ENCODE peak calls at places on chromosome 5, in eight cellular contexts. I, V, Y, J, X, F, E and Q are unnamed samples.

GRCh38 chr5:43038523-43038989 is 1.6 kb downstream of the ANXA2R start:
- DNase-seq in I (no peak), V (no peak), Y (no peak), J (no peak), X (peak), F (no peak), E (no peak), Q (no peak)

GRCh38 chr5:132479073-132479811 is 11.3 kb downstream of the IRF1 start:
- DNase-seq in I (no peak), V (no peak), Y (no peak), J (no peak), X (no peak), F (no peak), E (no peak), Q (no peak)

GRCh38 chr5:84379749-84380148 is 4.9 kb downstream of the EDIL3 start:
- DNase-seq in I (peak), V (no peak), Y (no peak), J (no peak), X (no peak), F (no peak), E (no peak), Q (peak)

GRCh38 chr5:14444988-14445387 is 136.6 kb upstream of the OTULINL start:
- DNase-seq in I (peak), V (peak), Y (no peak), J (no peak), X (no peak), F (no peak), E (no peak), Q (peak)

GRCh38 chr5:116502616-116503015 is 72.0 kb downstream of the SEMA6A start:
- DNase-seq in I (peak), V (no peak), Y (peak), J (no peak), X (no peak), F (no peak), E (no peak), Q (peak)

GRCh38 chr5:126531543-126532120 is 63.4 kb downstream of the ALDH7A1 start:
- DNase-seq in I (peak), V (no peak), Y (no peak), J (no peak), X (no peak), F (no peak), E (no peak), Q (peak)

GRCh38 chr5:173745123-173745522 is 128.7 kb upstream of the BOD1 start:
- DNase-seq in I (no peak), V (no peak), Y (no peak), J (no peak), X (peak), F (no peak), E (no peak), Q (no peak)

GRCh38 chr5:134247411-134247810 is 21.5 kb upstream of the PPP2CA start:
- DNase-seq in I (peak), V (no peak), Y (no peak), J (no peak), X (no peak), F (peak), E (no peak), Q (peak)

GRCh38 chr5:82909816-82910215 is 167.4 kb downstream of the TMEM167A start:
- DNase-seq in I (no peak), V (no peak), Y (no peak), J (no peak), X (no peak), F (no peak), E (no peak), Q (no peak)

GRCh38 chr5:179212870-179213269 is 132.4 kb downstream of the ADAMTS2 start:
- DNase-seq in I (no peak), V (no peak), Y (peak), J (peak), X (no peak), F (no peak), E (no peak), Q (no peak)
- TF ChIP-seq CTCF in I (peak), V (no peak), Y (no peak), J (peak), X (no peak), F (peak), E (no peak), Q (no peak)

GRCh38 chr5:75338408-75338807 is 1.4 kb downstream of the HMGCR start:
- DNase-seq in I (no peak), V (no peak), Y (no peak), J (no peak), X (no peak), F (no peak), E (no peak), Q (no peak)
- H3K4me3 ChIP-seq in I (peak), V (peak), Y (peak), J (peak), X (peak), F (peak), E (peak), Q (peak)

DNA sequence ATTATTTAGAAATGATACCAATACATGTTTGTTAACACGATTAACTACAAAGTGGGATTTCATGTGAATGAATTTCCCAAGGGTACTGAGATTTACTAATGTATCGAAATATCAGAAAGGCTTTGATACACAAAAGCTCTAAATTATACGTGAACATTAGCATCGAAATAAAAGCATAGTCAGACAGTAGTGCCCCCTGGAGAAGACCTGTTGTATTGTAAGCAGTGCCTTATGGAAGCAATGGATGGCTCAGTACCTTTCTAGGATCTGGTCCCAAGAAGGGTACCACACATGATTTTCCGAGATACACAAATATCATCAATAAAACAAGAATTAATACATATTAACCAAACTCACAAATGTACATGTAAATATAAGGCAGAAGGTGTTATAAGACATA is 153.8 kb downstream of the CDH12 start:
- DNase-seq in I (no peak), V (no peak), Y (no peak), J (no peak), X (no peak), F (no peak), E (no peak), Q (no peak)
- TF ChIP-seq CTCF in I (no peak), V (no peak), Y (no peak), J (no peak), X (no peak), F (no peak), E (no peak), Q (no peak)

DNA sequence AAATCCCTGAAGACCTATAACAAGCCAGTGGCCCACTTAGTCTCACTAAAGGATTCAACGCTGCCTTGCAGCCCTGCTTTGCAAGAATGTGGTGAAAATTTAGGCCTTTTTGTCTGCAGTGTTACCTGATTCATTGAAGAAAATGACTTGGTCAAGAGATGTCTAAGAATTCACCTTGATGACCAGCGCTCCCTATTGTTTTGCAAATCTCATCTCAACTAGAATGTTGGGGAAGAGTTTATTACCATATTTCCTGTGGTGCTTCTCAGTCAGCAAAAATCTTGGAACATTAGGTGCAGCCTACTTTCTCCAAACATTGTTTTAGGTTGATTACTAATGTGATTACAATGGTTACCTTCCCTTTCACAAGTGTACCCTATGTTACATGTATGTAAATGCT is 53.5 kb downstream of the PLK2 start:
- DNase-seq in I (no peak), V (no peak), Y (no peak), J (no peak), X (no peak), F (no peak), E (no peak), Q (no peak)
- H3K4me3 ChIP-seq in I (no peak), V (no peak), Y (no peak), J (no peak), X (no peak), F (no peak), E (no peak), Q (no peak)

GRCh38 chr5:892390-893136 is at the start of the genes BRD9 and TRIP13:
- DNase-seq in I (peak), V (peak), Y (peak), J (peak), X (peak), F (no peak), E (peak), Q (peak)
- TF ChIP-seq CTCF in I (no peak), V (no peak), Y (no peak), J (no peak), X (no peak), F (no peak), E (no peak), Q (no peak)